ENCODE peak calls at places on chromosome 14, in four cellular contexts. Z is stromal cell of bone marrow, Y is WERI-Rb-1, S is cardiac muscle cell. N is an unnamed sample.

GRCh38 chr14:76531821-76532318 is 155.9 kb downstream of the ESRRB start:
- DNase-seq in Y (no peak), Z (no peak), S (no peak), N (no peak)

GRCh38 chr14:54332490-54332889 is 64.3 kb upstream of the CDKN3 start:
- DNase-seq in Z (no peak), S (no peak), Y (no peak), N (no peak)

GRCh38 chr14:31207287-31207745 is 277 bp downstream of the HECTD1 start:
- DNase-seq in S (no peak), Z (no peak), Y (no peak), N (no peak)

GRCh38 chr14:52695481-52696091 is at the start of gene ERO1A:
- DNase-seq in Y (peak; percentile 73), S (peak; percentile 87), Z (peak; percentile 81), N (peak; percentile 75)

GRCh38 chr14:90568405-90568804 is 171.6 kb downstream of the CALM1 start:
- DNase-seq in Y (no peak), S (no peak), Z (no peak), N (no peak)

GRCh38 chr14:85911044-85911443 is 381.1 kb downstream of the FLRT2 start:
- DNase-seq in S (no peak), Y (no peak), Z (no peak), N (no peak)

GRCh38 chr14:97458302-97459137 is 661.3 kb downstream of the VRK1 start:
- DNase-seq in Y (no peak), Z (no peak), S (no peak), N (no peak)

GRCh38 chr14:64137657-64138290 is 156.4 kb downstream of the ESR2 start:
- DNase-seq in Y (no peak), Z (no peak), S (peak; percentile 30), N (no peak)

GRCh38 chr14:67856806-67857205 is 37.2 kb downstream of the RAD51B start:
- DNase-seq in Y (no peak), S (peak; percentile 34), Z (peak; percentile 25), N (no peak)

GRCh38 chr14:31336646-31337045 is 83.7 kb downstream of the HEATR5A start:
- DNase-seq in S (peak; percentile 79), Z (no peak), Y (no peak), N (peak; percentile 99)

GRCh38 chr14:37697489-37698121 is 102.2 kb downstream of the TTC6 start:
- DNase-seq in Y (no peak), Z (no peak), S (peak; percentile 49), N (no peak)

GRCh38 chr14:101773378-101773777 is 11.9 kb downstream of the PPP2R5C start:
- DNase-seq in S (no peak), Z (no peak), Y (no peak), N (no peak)

GRCh38 chr14:54299393-54300363 is 97.1 kb upstream of the CDKN3 start:
- DNase-seq in Z (no peak), Y (no peak), S (peak; percentile 92), N (no peak)

GRCh38 chr14:48113713-48114112 is 438.3 kb upstream of the MDGA2 start:
- DNase-seq in Y (no peak), Z (no peak), S (no peak), N (no peak)

GRCh38 chr14:77098470-77099353 is 654 bp downstream of the CIPC start:
- DNase-seq in Z (no peak), Y (no peak), S (no peak), N (peak; percentile 35)

GRCh38 chr14:105474478-105475268 is at the start of gene CRIP2:
- DNase-seq in Y (peak; percentile 50), Z (no peak), S (peak; percentile 55), N (peak; percentile 37)

N was measured in HAP-1.